ENCODE peak calls at places on chromosomes 6 and 20, in nine cellular contexts. One of them, this sample, is unnamed.

GRCh38 chr20:60201198-60201597 is 243.0 kb downstream of the CDH26 start:
- DNase-seq in WTC11: no peak
- DNase-seq in HS-27A: no peak
- DNase-seq in mucosa of gallbladder: no peak
- DNase-seq in foreskin keratinocyte: no peak
- DNase-seq in DMS153: no peak
- DNase-seq in epithelial cell of esophagus: no peak
- DNase-seq in NCI-H2029: no peak
- DNase-seq in nephron progenitor cell: no peak
- DNase-seq in this sample: no peak

GRCh38 chr6:37137201-37137880 is 32.6 kb upstream of the PIM1 start:
- DNase-seq in WTC11: peak
- DNase-seq in epithelial cell of esophagus: peak
- DNase-seq in mucosa of gallbladder: peak
- DNase-seq in NCI-H2029: no peak
- DNase-seq in foreskin keratinocyte: peak
- DNase-seq in DMS153: no peak
- DNase-seq in HS-27A: peak
- DNase-seq in nephron progenitor cell: peak
- DNase-seq in this sample: no peak

GRCh38 chr6:45543298-45544235 is 165.8 kb upstream of the SUPT3H start:
- DNase-seq in nephron progenitor cell: no peak
- DNase-seq in epithelial cell of esophagus: peak
- DNase-seq in NCI-H2029: no peak
- DNase-seq in HS-27A: no peak
- DNase-seq in DMS153: no peak
- DNase-seq in WTC11: no peak
- DNase-seq in foreskin keratinocyte: peak
- DNase-seq in mucosa of gallbladder: no peak
- DNase-seq in this sample: no peak

GRCh38 chr6:111480988-111481830 is 1.8 kb downstream of the REV3L start:
- DNase-seq in DMS153: no peak
- DNase-seq in foreskin keratinocyte: peak
- DNase-seq in HS-27A: no peak
- DNase-seq in mucosa of gallbladder: no peak
- DNase-seq in NCI-H2029: no peak
- DNase-seq in epithelial cell of esophagus: no peak
- DNase-seq in nephron progenitor cell: no peak
- DNase-seq in WTC11: no peak
- DNase-seq in this sample: no peak

GRCh38 chr20:4978050-4978918 is 23.0 kb downstream of the SLC23A2 start:
- DNase-seq in DMS153: no peak
- DNase-seq in foreskin keratinocyte: no peak
- DNase-seq in mucosa of gallbladder: no peak
- DNase-seq in nephron progenitor cell: no peak
- DNase-seq in NCI-H2029: no peak
- DNase-seq in epithelial cell of esophagus: no peak
- DNase-seq in HS-27A: no peak
- DNase-seq in WTC11: no peak
- DNase-seq in this sample: no peak

GRCh38 chr6:6622557-6622956 is 34.0 kb downstream of the LY86 start:
- DNase-seq in HS-27A: no peak
- DNase-seq in epithelial cell of esophagus: no peak
- DNase-seq in foreskin keratinocyte: no peak
- DNase-seq in mucosa of gallbladder: no peak
- DNase-seq in nephron progenitor cell: no peak
- DNase-seq in NCI-H2029: no peak
- DNase-seq in WTC11: no peak
- DNase-seq in DMS153: no peak
- DNase-seq in this sample: no peak

GRCh38 chr20:16337707-16338106 is 235.5 kb downstream of the KIF16B start:
- DNase-seq in nephron progenitor cell: no peak
- DNase-seq in HS-27A: no peak
- DNase-seq in WTC11: no peak
- DNase-seq in mucosa of gallbladder: no peak
- DNase-seq in DMS153: no peak
- DNase-seq in foreskin keratinocyte: peak
- DNase-seq in epithelial cell of esophagus: peak
- DNase-seq in NCI-H2029: no peak
- DNase-seq in this sample: no peak

GRCh38 chr20:43752561-43753301 is 25.9 kb upstream of the GTSF1L start:
- DNase-seq in NCI-H2029: no peak
- DNase-seq in DMS153: no peak
- DNase-seq in epithelial cell of esophagus: peak
- DNase-seq in mucosa of gallbladder: peak
- DNase-seq in WTC11: no peak
- DNase-seq in foreskin keratinocyte: no peak
- DNase-seq in HS-27A: peak
- DNase-seq in nephron progenitor cell: no peak
- DNase-seq in this sample: peak

GRCh38 chr20:43938932-43939761 is 24.5 kb downstream of the TOX2 start:
- DNase-seq in epithelial cell of esophagus: peak
- DNase-seq in foreskin keratinocyte: peak
- DNase-seq in mucosa of gallbladder: peak
- DNase-seq in DMS153: no peak
- DNase-seq in NCI-H2029: peak
- DNase-seq in nephron progenitor cell: no peak
- DNase-seq in WTC11: no peak
- DNase-seq in HS-27A: peak
- DNase-seq in this sample: peak